ENCODE peak calls at places on chromosomes 1 and 21, in nine cellular contexts. F is cardiac fibroblast; S is naive thymus-derived CD4-positive, alpha-beta T cell; M is uterus; P is breast epithelium; R is upper lobe of right lung; L is RWPE2; Y is mesendoderm; V is brain microvascular endothelial cell. U is an unnamed sample.

GRCh38 chr1:62716397-62716796 is 28.2 kb upstream of the DOCK7 start:
- DNase-seq in F (no peak), S (no peak), M (no peak), P (no peak), R (no peak), L (no peak), Y (no peak), V (no peak), U (no peak)

GRCh38 chr1:239025997-239026694 is 360.2 kb upstream of the CHRM3 start:
- DNase-seq in F (no peak), S (no peak), M (no peak), P (no peak), R (no peak), L (no peak), Y (no peak), V (no peak), U (no peak)

GRCh38 chr1:228911225-228911624 is 175.9 kb downstream of the RHOU start:
- DNase-seq in F (no peak), S (no peak), M (no peak), P (no peak), R (no peak), L (no peak), Y (no peak), V (no peak), U (no peak)

GRCh38 chr1:12549106-12549459 is 68.9 kb downstream of the DHRS3 start:
- DNase-seq in F (no peak), S (no peak), M (peak), P (no peak), R (peak), L (peak), Y (no peak), V (peak), U (no peak)

GRCh38 chr1:164320780-164321683 is 238.0 kb upstream of the PBX1 start:
- DNase-seq in F (peak), S (no peak), M (peak), P (no peak), R (peak), L (no peak), Y (peak), V (peak), U (no peak)

GRCh38 chr1:231872461-231872910 is 245.9 kb downstream of the DISC1 start:
- DNase-seq in F (peak), S (no peak), M (no peak), P (no peak), R (no peak), L (no peak), Y (no peak), V (peak), U (no peak)

GRCh38 chr1:89360716-89361115 is 3.1 kb upstream of the GBP6 start:
- DNase-seq in F (no peak), S (no peak), M (no peak), P (no peak), R (no peak), L (no peak), Y (no peak), V (no peak), U (no peak)

GRCh38 chr1:91609571-91609970 is 108.9 kb downstream of the CDC7 start:
- DNase-seq in F (peak), S (no peak), M (no peak), P (no peak), R (no peak), L (no peak), Y (peak), V (peak), U (no peak)

GRCh38 chr21:41973861-41974751 is 20.3 kb upstream of the C2CD2 start:
- DNase-seq in F (no peak), S (peak), M (no peak), P (peak), R (no peak), L (no peak), Y (peak), V (no peak), U (no peak)

GRCh38 chr1:211082824-211083223 is 51.1 kb downstream of the KCNH1 start:
- DNase-seq in F (no peak), S (no peak), M (no peak), P (no peak), R (no peak), L (no peak), Y (no peak), V (no peak), U (no peak)

GRCh38 chr1:99650773-99651437 is 5.0 kb downstream of the PALMD start:
- DNase-seq in F (peak), S (no peak), M (no peak), P (no peak), R (no peak), L (no peak), Y (peak), V (no peak), U (no peak)

GRCh38 chr21:15759469-15759868 is 29.7 kb downstream of the USP25 start:
- DNase-seq in F (no peak), S (no peak), M (no peak), P (no peak), R (no peak), L (no peak), Y (peak), V (no peak), U (no peak)

DNA sequence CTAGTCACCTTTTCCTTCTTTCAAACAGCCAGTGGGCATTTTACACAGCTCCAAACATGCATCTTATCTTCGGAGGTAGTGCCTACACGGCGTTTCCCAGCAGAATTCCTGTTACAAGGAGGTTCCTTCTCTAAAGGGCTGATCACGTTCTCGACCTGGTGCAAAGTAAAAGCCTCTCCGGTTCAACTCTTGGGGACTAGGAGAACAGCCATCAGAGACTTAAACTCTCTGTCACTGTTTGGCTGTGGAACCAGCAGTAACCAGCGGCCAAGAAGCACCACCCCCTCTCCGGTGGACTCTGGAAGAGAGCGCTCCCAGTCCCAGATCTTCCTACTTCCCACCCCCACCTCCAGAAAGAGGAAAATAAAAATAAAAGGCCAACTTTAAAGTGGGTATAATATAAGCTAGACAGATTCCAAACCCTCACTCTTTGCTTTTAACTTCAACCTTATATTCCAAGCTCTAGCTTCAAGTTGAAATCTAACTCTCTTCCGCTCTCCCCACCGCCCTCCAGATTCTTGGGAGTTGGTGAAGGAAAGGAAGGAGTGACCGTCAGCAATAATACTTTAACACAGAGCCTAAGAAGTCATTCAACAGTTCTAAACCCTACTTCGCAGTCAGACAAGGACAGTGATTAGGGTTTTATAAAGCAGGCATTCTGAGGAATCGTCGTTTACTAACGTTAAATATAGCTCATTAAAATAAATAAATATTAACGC is 2.9 kb downstream of the BRINP3 start:
- DNase-seq in F (no peak), S (no peak), M (no peak), P (no peak), R (no peak), L (no peak), Y (peak), V (no peak), U (no peak)
- H3K4me3 ChIP-seq in F (peak), S (no peak), M (no peak), P (no peak), R (no peak), L (no peak), Y (no peak), V (peak), U (no peak)

GRCh38 chr1:9413877-9414213 is 121.2 kb downstream of the SPSB1 start:
- DNase-seq in F (peak), S (no peak), M (peak), P (no peak), R (peak), L (no peak), Y (peak), V (no peak), U (no peak)
- H3K4me3 ChIP-seq in F (no peak), S (peak), M (no peak), P (peak), R (no peak), L (no peak), Y (no peak), V (no peak), U (peak)

GRCh38 chr1:1088036-1088800 is 14.1 kb upstream of the RNF223 start:
- DNase-seq in F (no peak), S (no peak), M (no peak), P (no peak), R (peak), L (no peak), Y (no peak), V (no peak), U (no peak)

GRCh38 chr1:1088801-1089680 is 14.9 kb upstream of the RNF223 start:
- DNase-seq in F (no peak), S (no peak), M (no peak), P (no peak), R (peak), L (no peak), Y (no peak), V (no peak), U (no peak)

GRCh38 chr1:1091344-1092148 is 17.4 kb upstream of the RNF223 start:
- DNase-seq in F (no peak), S (no peak), M (no peak), P (no peak), R (peak), L (no peak), Y (no peak), V (no peak), U (no peak)

GRCh38 chr1:1090424-1091343 is 16.6 kb upstream of the RNF223 start:
- DNase-seq in F (no peak), S (no peak), M (no peak), P (no peak), R (peak), L (peak), Y (no peak), V (no peak), U (no peak)

DNA sequence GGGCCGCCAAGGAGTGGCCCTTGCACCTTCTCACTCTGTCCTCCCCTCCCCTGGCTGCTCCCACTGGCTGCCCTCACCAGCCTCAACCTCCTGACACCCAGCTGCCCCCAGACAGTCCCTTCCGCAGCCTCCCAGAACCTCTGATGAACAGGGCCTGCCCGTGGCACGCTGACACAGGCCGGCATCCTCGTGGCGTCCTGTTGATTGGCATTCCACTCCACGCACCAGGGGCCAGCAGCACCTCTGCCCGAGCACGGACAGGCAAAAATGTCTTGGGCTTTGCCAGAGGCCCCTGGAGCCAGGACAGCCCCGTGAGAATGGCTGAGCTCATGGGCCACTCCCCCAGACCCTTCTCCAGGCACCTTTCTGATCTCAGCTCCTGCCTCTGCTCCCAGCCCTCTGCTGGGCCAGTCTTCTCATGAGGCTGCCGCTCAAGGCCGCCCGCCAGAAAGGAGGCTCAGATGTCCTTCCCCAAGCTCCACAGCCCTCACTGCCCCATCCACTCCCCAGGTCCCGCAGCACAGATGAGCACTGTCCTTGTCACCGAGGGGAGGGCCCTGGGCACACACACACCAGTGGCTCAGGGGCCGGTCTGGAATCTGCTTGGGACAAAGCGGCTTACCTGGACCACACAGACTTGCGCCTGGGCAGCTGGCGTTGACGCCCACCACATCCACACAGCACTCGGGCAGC is 15.8 kb upstream of the RNF223 start:
- DNase-seq in F (no peak), S (no peak), M (no peak), P (no peak), R (peak), L (no peak), Y (no peak), V (no peak), U (no peak)
- H3K4me3 ChIP-seq in F (no peak), S (no peak), M (no peak), P (no peak), R (no peak), L (no peak), Y (no peak), V (no peak), U (no peak)

GRCh38 chr1:198636391-198636790 is 2.4 kb upstream of the PTPRC start:
- DNase-seq in F (no peak), S (no peak), M (no peak), P (no peak), R (no peak), L (no peak), Y (no peak), V (no peak), U (no peak)

GRCh38 chr1:198638441-198638840 is 399 bp upstream of the PTPRC start:
- DNase-seq in F (no peak), S (no peak), M (no peak), P (no peak), R (no peak), L (no peak), Y (no peak), V (no peak), U (no peak)

GRCh38 chr1:198637157-198637556 is 1.7 kb upstream of the PTPRC start:
- DNase-seq in F (no peak), S (no peak), M (no peak), P (no peak), R (no peak), L (no peak), Y (no peak), V (no peak), U (no peak)

GRCh38 chr1:198638894-198639319 is at the start of gene PTPRC:
- DNase-seq in F (no peak), S (peak), M (no peak), P (no peak), R (no peak), L (no peak), Y (no peak), V (no peak), U (peak)

DNA sequence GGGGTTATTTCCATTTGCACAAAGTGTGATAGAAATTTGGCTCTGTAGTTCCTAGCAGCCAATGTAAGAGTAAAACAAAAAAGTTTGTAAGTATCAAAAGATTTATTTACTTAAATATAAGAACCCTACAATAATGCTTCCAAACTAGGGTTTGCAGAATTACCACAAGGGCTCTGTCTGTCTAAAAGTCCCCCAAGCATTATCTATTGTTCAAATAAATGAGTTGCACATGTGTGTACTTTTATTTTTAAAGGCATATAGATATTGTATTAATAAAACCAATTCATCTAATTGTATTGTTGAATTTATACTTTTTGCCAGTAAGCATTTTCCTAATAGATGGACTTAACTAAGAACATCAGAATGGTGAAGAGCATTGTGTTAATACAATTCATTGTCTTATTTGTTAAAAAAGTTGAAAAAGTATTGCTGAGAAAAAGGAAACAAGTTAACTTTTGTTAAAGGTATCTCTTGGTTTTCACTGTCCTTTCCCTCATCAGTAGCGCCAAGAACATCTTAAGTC is 864 bp upstream of the PTPRC start:
- DNase-seq in F (no peak), S (no peak), M (no peak), P (no peak), R (no peak), L (no peak), Y (no peak), V (no peak), U (no peak)
- H3K4me3 ChIP-seq in F (no peak), S (peak), M (no peak), P (no peak), R (no peak), L (no peak), Y (no peak), V (no peak), U (no peak)

GRCh38 chr1:171898956-171899355 is 57.7 kb downstream of the DNM3 start:
- DNase-seq in F (peak), S (no peak), M (no peak), P (peak), R (no peak), L (peak), Y (peak), V (no peak), U (no peak)
- H3K4me3 ChIP-seq in F (no peak), S (no peak), M (no peak), P (peak), R (no peak), L (no peak), Y (no peak), V (no peak), U (no peak)

GRCh38 chr1:26200413-26200812 is 10.0 kb downstream of the CATSPER4 start:
- DNase-seq in F (no peak), S (no peak), M (no peak), P (no peak), R (no peak), L (no peak), Y (no peak), V (no peak), U (no peak)
- H3K4me3 ChIP-seq in F (no peak), S (no peak), M (no peak), P (no peak), R (no peak), L (no peak), Y (no peak), V (no peak), U (no peak)

DNA sequence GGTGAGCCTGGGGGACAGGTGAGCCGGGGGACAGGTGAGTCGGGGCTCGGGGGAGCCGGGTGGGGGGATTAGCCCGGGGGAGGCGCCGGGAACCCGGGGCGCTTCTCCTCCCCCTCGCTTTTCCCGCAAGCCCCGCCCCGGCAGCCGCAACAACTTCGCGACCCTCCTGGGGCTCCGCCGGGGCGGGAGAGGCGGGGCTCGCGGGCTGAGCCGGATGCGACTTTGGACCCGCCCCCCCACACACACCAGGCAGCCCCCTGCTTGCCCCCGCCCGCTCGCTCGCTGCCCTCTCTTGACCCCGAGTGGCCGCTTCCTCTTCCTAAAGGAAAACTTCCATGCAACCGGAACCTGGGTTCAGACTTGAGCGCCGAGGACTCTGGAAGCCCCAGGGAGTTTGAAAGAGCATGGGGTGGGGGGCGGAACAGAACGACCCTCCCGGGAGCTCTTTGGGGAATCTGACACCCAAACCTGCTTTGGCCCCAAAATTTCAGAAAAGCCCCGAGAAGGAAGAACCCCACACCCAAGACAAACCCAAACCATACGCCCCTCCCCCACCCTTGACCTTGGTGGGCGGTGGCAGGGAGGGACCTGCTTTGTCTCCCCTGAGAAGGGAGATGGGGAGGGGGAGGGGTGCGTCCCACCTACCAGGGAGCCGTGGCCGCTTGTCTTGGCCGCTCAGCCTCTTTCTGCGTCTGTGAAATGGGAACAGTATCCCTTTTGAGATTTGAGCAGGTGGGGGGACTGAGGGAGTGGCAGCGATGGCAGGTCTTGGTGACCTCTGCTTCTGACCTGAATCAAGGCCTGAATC is 550 bp downstream of the ARHGEF16 start:
- DNase-seq in F (no peak), S (no peak), M (no peak), P (no peak), R (peak), L (no peak), Y (peak), V (no peak), U (no peak)
- H3K4me3 ChIP-seq in F (no peak), S (no peak), M (peak), P (peak), R (peak), L (peak), Y (peak), V (no peak), U (no peak)

DNA sequence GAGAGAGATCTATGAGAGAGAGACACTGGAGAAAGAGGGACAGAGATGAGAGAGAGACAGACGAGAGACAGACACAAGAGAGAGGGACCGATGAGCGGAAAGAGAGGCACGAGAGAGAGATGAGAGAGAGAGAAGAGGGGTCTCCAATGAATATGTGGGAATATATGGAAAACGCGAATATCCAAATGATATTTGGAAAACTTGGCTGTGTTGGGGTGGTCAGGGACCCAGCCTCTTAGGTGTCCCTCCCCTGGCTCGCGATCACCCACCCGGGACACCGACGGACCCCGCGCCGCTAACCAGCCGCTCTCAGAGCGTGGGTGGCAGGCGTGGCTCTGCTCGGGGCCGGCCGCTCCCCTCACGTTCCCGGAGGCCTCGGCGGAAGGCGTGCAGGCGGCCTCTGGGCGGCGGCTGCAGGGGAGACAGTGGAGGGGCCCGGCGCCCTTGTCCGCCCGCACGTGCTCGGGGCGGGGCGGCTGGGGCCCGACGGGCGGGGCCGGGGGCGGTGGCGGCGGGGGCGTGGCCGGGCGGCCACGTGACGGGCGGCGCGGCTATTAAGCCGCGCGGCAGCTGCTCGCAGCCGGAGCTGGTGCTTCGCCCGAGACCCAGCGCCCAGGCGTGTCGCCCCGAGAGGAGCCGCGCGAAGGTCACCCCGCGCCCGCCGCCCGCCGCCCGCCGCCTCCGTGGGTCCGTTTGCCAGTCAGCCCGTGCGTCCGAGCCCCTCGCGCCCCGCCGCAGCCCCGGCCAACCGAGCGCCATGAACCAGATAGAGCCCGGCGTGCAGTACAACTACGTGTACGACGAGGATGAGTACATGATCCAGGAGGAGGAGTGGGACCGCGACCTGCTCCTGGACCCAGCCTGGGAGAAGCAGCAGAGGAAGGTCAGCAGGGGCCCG is at the start of gene ACTN2:
- DNase-seq in F (peak), S (peak), M (peak), P (no peak), R (peak), L (no peak), Y (peak), V (no peak), U (no peak)
- H3K4me3 ChIP-seq in F (peak), S (peak), M (peak), P (peak), R (peak), L (peak), Y (peak), V (peak), U (no peak)

GRCh38 chr1:22141493-22141892 is 1.4 kb downstream of the WNT4 start:
- DNase-seq in F (no peak), S (no peak), M (no peak), P (no peak), R (no peak), L (no peak), Y (no peak), V (no peak), U (no peak)
- H3K4me3 ChIP-seq in F (no peak), S (no peak), M (peak), P (peak), R (peak), L (no peak), Y (no peak), V (no peak), U (no peak)

U was measured in MM.1S.